ENCODE peak calls at places on chromosome 21, in seven cellular contexts. Z is Karpas-422, Y is GM23338, A is PC-3, E is PC-9, Q is hepatocyte, N is OCI-LY7. V is an unnamed sample. For H3K79me2 and H3K9me2, the result is how much of the 10 kb centered on the place peaks cover.

GRCh38 chr21:34603002-34603709 is 11.8 kb downstream of the RCAN1 start:
- DNase-seq in Z (peak), Y (peak), A (peak), E (peak), Q (peak), N (peak), V (peak)

GRCh38 chr21:31593161-31593560 is 66.3 kb upstream of the SOD1 start:
- DNase-seq in Z (no peak), Y (no peak), A (no peak), E (no peak), Q (no peak), N (no peak), V (peak)

GRCh38 chr21:40178726-40179125 is 311.5 kb downstream of the PCP4 start:
- DNase-seq in Z (no peak), Y (no peak), A (no peak), E (no peak), Q (no peak), N (no peak), V (no peak)

GRCh38 chr21:28392436-28392835 is 600.2 kb downstream of the LTN1 start:
- DNase-seq in Z (peak), Y (no peak), A (no peak), E (no peak), Q (peak), N (no peak), V (no peak)

GRCh38 chr21:28704746-28705145 is 287.9 kb downstream of the LTN1 start:
- DNase-seq in Z (no peak), Y (no peak), A (no peak), E (no peak), Q (peak), N (no peak), V (no peak)

GRCh38 chr21:37537391-37537996 is 170.9 kb downstream of the DYRK1A start:
- DNase-seq in Z (no peak), Y (no peak), A (no peak), E (no peak), Q (no peak), N (no peak), V (no peak)

GRCh38 chr21:35525443-35525842 is 476.3 kb upstream of the RUNX1 start:
- DNase-seq in Z (no peak), Y (no peak), A (peak), E (no peak), Q (no peak), N (peak), V (peak)

GRCh38 chr21:36200089-36200561 is 43.5 kb downstream of the DOP1B start:
- DNase-seq in Z (no peak), Y (no peak), A (no peak), E (no peak), Q (peak), N (no peak), V (no peak)

GRCh38 chr21:38263493-38263892 is 6.7 kb downstream of the KCNJ15 start:
- DNase-seq in Z (no peak), Y (no peak), A (no peak), E (no peak), Q (no peak), N (no peak), V (peak)

GRCh38 chr21:39077816-39078215 is 105.4 kb downstream of the PSMG1 start:
- DNase-seq in Z (peak), Y (no peak), A (no peak), E (no peak), Q (no peak), N (no peak), V (no peak)

GRCh38 chr21:46111193-46111571 is 13.3 kb downstream of the COL6A2 start:
- DNase-seq in Z (no peak), Y (no peak), A (no peak), E (no peak), Q (no peak), N (no peak), V (no peak)
- H3K79me2 ChIP-seq in Z (under half), Y (under half), A (half or more), E (under half), Q (half or more), N (under half), V (half or more)

GRCh38 chr21:46361937-46362336 is 38.0 kb downstream of the PCNT start:
- DNase-seq in Z (no peak), Y (no peak), A (no peak), E (no peak), Q (no peak), N (no peak), V (no peak)
- H3K9me2 ChIP-seq in Z (under half), Y (under half), A (under half), E (under half), Q (under half), N (under half), V (under half)

DNA sequence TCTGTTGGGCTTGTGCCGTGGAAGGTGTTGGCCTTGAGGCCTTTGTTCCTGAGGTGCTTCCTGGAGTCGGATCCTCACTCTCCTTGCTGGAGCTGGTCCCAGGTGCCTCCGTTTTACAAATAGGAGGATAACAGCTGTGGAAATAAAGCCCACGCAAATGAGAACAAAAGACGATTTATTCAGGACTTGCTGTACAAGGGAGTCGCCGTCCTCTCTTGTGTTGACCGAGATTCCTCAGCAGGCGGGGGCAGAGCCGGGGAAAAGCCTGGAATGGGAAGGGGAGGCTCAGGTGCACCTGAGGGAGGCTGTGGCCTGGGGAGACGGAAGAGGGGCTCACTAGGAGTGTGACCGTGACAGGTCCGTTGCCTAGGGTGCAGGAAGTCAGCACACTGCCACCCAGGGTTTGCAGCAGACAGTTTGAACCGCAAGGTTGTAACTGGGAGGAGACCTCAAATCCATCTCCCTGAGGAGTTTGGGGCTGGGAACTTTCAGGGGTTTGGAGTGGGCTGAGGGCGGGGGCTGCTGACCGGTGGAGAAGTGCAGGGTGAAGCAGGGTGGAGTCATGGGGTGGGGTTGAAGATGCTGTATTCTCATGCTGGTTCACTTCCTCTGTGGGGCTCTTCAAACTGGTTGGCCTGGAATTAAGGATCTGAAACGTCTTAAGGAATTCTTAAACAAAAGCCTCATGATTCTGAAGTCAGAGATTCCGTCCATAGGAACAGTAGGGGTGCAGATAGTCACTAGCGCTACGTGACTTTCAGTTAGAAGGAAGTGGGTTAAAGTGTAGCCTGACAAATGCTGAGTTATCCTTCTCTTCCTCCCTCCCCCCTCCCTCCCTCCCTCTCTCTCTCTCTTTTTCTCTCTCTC is 2.6 kb upstream of the CSTB start:
- DNase-seq in Z (no peak), Y (peak), A (peak), E (peak), Q (no peak), N (no peak), V (no peak)
- H2AFZ ChIP-seq in Z (no peak), Y (no peak), A (peak), E (no peak), Q (no peak), N (peak), V (no peak)

DNA sequence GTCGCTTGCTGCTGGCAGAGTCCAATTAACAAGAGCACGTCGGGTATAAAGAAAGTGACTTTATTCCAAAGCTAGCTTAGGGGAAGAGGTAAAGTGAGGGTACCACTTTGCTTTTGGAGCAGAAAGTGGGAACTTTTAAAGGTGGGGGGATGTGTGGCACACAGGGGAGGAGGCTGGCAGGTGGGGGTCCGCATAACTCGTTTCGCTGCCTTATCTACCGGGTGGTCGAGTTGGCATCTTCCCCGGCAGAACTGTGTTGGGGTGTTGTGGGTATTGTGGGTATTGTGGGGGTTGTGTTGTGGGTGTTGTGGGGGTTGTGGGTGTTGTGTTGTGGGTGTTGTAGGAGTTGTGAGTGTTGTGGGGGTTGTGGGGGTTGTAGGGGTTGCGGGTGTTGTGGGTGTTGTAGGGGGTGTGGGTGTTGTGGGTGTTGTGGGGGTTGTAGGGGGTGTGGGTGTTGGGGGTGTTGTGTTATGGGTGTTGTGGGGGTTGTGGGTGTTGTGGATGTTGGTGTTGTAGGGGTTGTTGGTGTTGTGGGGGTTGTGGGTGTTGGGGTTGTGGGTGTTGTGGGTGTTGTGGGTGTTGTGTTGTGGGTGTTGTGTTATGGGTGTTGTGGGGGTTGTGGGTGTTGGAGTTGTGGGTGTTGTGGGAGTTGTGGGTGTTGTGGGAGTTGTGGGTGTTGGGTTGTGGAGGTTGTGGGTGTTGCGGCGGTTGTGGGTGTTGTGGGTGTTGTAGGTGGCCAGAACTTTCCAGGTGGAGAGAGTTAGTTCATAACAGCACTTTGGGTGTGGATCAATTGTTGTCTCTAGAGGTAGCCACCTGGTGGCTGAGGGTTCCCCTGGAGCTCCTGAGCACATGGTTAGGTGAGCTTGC is 52.7 kb downstream of the AGPAT3 start:
- DNase-seq in Z (peak), Y (no peak), A (peak), E (no peak), Q (no peak), N (no peak), V (no peak)
- H3K79me2 ChIP-seq in Z (half or more), Y (under half), A (half or more), E (under half), Q (half or more), N (under half), V (half or more)

DNA sequence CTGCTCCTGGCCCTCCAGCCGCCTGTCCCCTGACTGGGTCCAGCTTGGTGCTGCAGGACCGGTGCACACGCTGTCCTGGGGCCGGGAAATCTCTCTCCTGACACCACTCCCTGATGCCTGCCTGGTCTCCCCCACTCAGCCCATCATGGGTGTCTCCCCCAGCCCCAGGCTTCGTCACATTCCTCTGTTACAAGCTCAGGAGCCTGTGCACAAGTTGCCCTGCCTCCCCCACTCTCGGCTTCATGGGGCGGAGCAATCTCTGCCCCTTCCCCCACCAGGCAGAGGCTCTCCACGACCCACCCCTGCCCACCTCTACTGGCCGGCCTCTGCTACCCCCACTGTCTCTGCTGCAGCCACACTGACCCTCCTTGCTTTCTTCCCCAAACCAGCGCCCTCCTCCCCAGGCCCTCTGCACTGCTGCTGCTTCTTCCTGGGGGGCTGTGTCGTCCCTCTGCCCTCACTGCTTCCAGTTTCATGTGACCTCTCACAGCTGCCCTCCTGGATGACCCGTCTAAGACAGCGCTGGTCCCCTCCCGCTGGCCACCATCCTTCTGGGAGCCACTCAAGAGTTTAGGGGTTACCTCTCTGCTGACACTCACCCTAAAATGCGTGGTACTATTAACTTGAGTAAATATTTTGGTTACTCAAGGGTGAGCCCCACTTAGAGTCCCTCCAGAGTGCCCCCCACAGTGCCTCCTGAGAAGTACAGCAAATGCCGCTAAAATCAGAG is 5.7 kb upstream of the RIPK4 start:
- DNase-seq in Z (no peak), Y (no peak), A (no peak), E (no peak), Q (no peak), N (no peak), V (no peak)
- H3K9me2 ChIP-seq in Z (under half), Y (under half), A (under half), E (under half), Q (under half), N (under half), V (under half)

GRCh38 chr21:46038341-46038829 is 56.8 kb downstream of the COL6A1 start:
- DNase-seq in Z (no peak), Y (no peak), A (no peak), E (no peak), Q (no peak), N (no peak), V (no peak)

GRCh38 chr21:46041183-46041582 is 56.7 kb upstream of the COL6A2 start:
- DNase-seq in Z (no peak), Y (no peak), A (no peak), E (no peak), Q (no peak), N (no peak), V (no peak)

GRCh38 chr21:46038871-46039397 is 57.4 kb downstream of the COL6A1 start:
- DNase-seq in Z (no peak), Y (no peak), A (no peak), E (no peak), Q (no peak), N (no peak), V (peak)

GRCh38 chr21:46039891-46040660 is 57.8 kb upstream of the COL6A2 start:
- DNase-seq in Z (no peak), Y (no peak), A (no peak), E (no peak), Q (no peak), N (no peak), V (no peak)

GRCh38 chr21:46040707-46041106 is 57.2 kb upstream of the COL6A2 start:
- DNase-seq in Z (no peak), Y (no peak), A (no peak), E (no peak), Q (no peak), N (no peak), V (no peak)
- H2AFZ ChIP-seq in Z (no peak), Y (no peak), A (no peak), E (no peak), Q (no peak), N (no peak), V (no peak)

GRCh38 chr21:16794944-16795343 is 717.9 kb upstream of the CXADR start:
- DNase-seq in Z (no peak), Y (no peak), A (peak), E (peak), Q (peak), N (no peak), V (peak)
- H3K79me2 ChIP-seq in Z (under half), Y (under half), A (under half), E (under half), Q (under half), N (under half), V (under half)

GRCh38 chr21:42992943-42993712 is 18.8 kb downstream of the PKNOX1 start:
- DNase-seq in Z (peak), Y (no peak), A (no peak), E (no peak), Q (no peak), N (no peak), V (peak)

GRCh38 chr21:42991992-42992740 is 17.8 kb downstream of the PKNOX1 start:
- DNase-seq in Z (no peak), Y (peak), A (peak), E (peak), Q (peak), N (peak), V (peak)

GRCh38 chr21:43001316-43001715 is 27.0 kb downstream of the PKNOX1 start:
- DNase-seq in Z (peak), Y (no peak), A (no peak), E (no peak), Q (no peak), N (no peak), V (no peak)

GRCh38 chr21:42997053-42997452 is 22.7 kb downstream of the PKNOX1 start:
- DNase-seq in Z (peak), Y (no peak), A (no peak), E (peak), Q (peak), N (no peak), V (peak)
- H3K9me2 ChIP-seq in Z (under half), Y (under half), A (under half), E (under half), Q (under half), N (under half), V (under half)